ENCODE peak calls at places on chromosomes 16 and 17, in ten cellular contexts. J is tibial nerve, A is K562, O is upper lobe of left lung, V is ovary, F is suprapubic skin, C is A549, U is sigmoid colon, R is transverse colon, E is GM12878. B is an unnamed sample.

GRCh38 chr17:933168-934083 is 46.1 kb downstream of the NXN start:
- DNase-seq in J (no peak), A (peak), O (peak), V (peak), F (no peak), C (peak), U (no peak), R (no peak), E (no peak), B (peak)

GRCh38 chr17:27333410-27333980 is 39.6 kb downstream of the WSB1 start:
- DNase-seq in J (no peak), A (no peak), O (peak), V (peak), F (peak), C (no peak), U (no peak), R (no peak), E (no peak), B (no peak)

GRCh38 chr17:83122834-83123233 is 43.4 kb downstream of the METRNL start:
- DNase-seq in J (no peak), A (no peak), O (peak), V (no peak), F (peak), C (no peak), U (peak), R (peak), E (no peak), B (no peak)

GRCh38 chr17:16820161-16820877 is 130.3 kb downstream of the CCDC144A start:
- DNase-seq in J (peak), A (no peak), O (no peak), V (no peak), F (no peak), C (no peak), U (no peak), R (peak), E (no peak), B (no peak)

GRCh38 chr17:48952904-48953303 is 8.3 kb upstream of the SNF8 start:
- DNase-seq in J (no peak), A (no peak), O (no peak), V (no peak), F (no peak), C (no peak), U (no peak), R (no peak), E (peak), B (no peak)

GRCh38 chr16:9256196-9256595 is 164.8 kb downstream of the HAPSTR1 start:
- DNase-seq in J (no peak), A (peak), O (peak), V (no peak), F (no peak), C (peak), U (no peak), R (peak), E (no peak), B (peak)

GRCh38 chr16:85716016-85716679 is 27.4 kb upstream of the GINS2 start:
- DNase-seq in J (no peak), A (no peak), O (no peak), V (no peak), F (no peak), C (no peak), U (no peak), R (no peak), E (no peak), B (no peak)

GRCh38 chr16:14366447-14366846 is 263.6 kb downstream of the PARN start:
- DNase-seq in J (no peak), A (no peak), O (no peak), V (no peak), F (no peak), C (no peak), U (no peak), R (no peak), E (no peak), B (no peak)

GRCh38 chr16:52741386-52741785 is 194.4 kb upstream of the TOX3 start:
- DNase-seq in J (no peak), A (no peak), O (no peak), V (no peak), F (no peak), C (no peak), U (no peak), R (no peak), E (no peak), B (no peak)

GRCh38 chr16:3490911-3491629 is 4.2 kb downstream of the C16orf90 start:
- DNase-seq in J (no peak), A (peak), O (no peak), V (no peak), F (no peak), C (no peak), U (no peak), R (no peak), E (no peak), B (peak)

GRCh38 chr17:4045477-4045876 is 81.2 kb upstream of the ATP2A3 start:
- DNase-seq in J (no peak), A (no peak), O (no peak), V (no peak), F (no peak), C (no peak), U (no peak), R (no peak), E (no peak), B (no peak)

GRCh38 chr17:58565389-58566311 is 51.2 kb upstream of the MTMR4 start:
- DNase-seq in J (no peak), A (no peak), O (peak), V (no peak), F (no peak), C (no peak), U (no peak), R (no peak), E (no peak), B (no peak)

GRCh38 chr17:80270836-80271235 is 10.2 kb downstream of the RNF213 start:
- DNase-seq in J (no peak), A (peak), O (no peak), V (no peak), F (no peak), C (peak), U (no peak), R (no peak), E (no peak), B (no peak)

GRCh38 chr17:56172517-56172982 is 19.3 kb downstream of the ANKFN1 start:
- DNase-seq in J (no peak), A (no peak), O (peak), V (no peak), F (no peak), C (no peak), U (peak), R (no peak), E (no peak), B (no peak)

GRCh38 chr17:26809033-26809432 is 484.9 kb upstream of the WSB1 start:
- DNase-seq in J (no peak), A (no peak), O (no peak), V (no peak), F (no peak), C (no peak), U (no peak), R (no peak), E (peak), B (no peak)

GRCh38 chr16:59179446-59180082 is 445.4 kb upstream of the GOT2 start:
- DNase-seq in J (no peak), A (no peak), O (no peak), V (no peak), F (no peak), C (peak), U (no peak), R (no peak), E (no peak), B (no peak)

GRCh38 chr17:60167095-60167741 is 17.4 kb downstream of the CA4 start:
- DNase-seq in J (no peak), A (no peak), O (no peak), V (no peak), F (no peak), C (no peak), U (no peak), R (no peak), E (no peak), B (peak)

GRCh38 chr17:16443390-16444257 is 28.3 kb downstream of the TRPV2 start:
- DNase-seq in J (no peak), A (no peak), O (no peak), V (no peak), F (no peak), C (no peak), U (no peak), R (no peak), E (no peak), B (no peak)

GRCh38 chr17:49976828-49977202 is 7.8 kb downstream of the DLX4 start:
- DNase-seq in J (no peak), A (no peak), O (no peak), V (no peak), F (no peak), C (no peak), U (no peak), R (no peak), E (no peak), B (no peak)

GRCh38 chr17:38598995-38599394 is 6.8 kb downstream of the SRCIN1 start:
- DNase-seq in J (no peak), A (no peak), O (no peak), V (no peak), F (no peak), C (no peak), U (no peak), R (no peak), E (no peak), B (no peak)

GRCh38 chr16:5670198-5670597 is 572.6 kb upstream of the EEF2KMT start:
- DNase-seq in J (no peak), A (no peak), O (no peak), V (no peak), F (no peak), C (no peak), U (no peak), R (no peak), E (no peak), B (no peak)

GRCh38 chr16:88347656-88348376 is 34.9 kb upstream of the ZNF469 start:
- DNase-seq in J (no peak), A (no peak), O (no peak), V (no peak), F (no peak), C (no peak), U (peak), R (no peak), E (no peak), B (no peak)

GRCh38 chr17:63498621-63499195 is 21.8 kb downstream of the ACE start:
- DNase-seq in J (no peak), A (no peak), O (no peak), V (no peak), F (no peak), C (no peak), U (no peak), R (no peak), E (no peak), B (no peak)

GRCh38 chr17:43443381-43443780 is 40.4 kb upstream of the DHX8 start:
- DNase-seq in J (no peak), A (no peak), O (no peak), V (no peak), F (no peak), C (no peak), U (no peak), R (no peak), E (no peak), B (no peak)

GRCh38 chr17:60602385-60602742 is 2.4 kb downstream of the PPM1D start:
- DNase-seq in J (no peak), A (no peak), O (no peak), V (no peak), F (no peak), C (no peak), U (no peak), R (no peak), E (no peak), B (no peak)

GRCh38 chr16:50445603-50446250 is 76.9 kb upstream of the BRD7 start:
- DNase-seq in J (no peak), A (no peak), O (no peak), V (no peak), F (peak), C (no peak), U (no peak), R (no peak), E (no peak), B (no peak)

GRCh38 chr17:17812211-17813054 is 24.4 kb downstream of the SREBF1 start:
- DNase-seq in J (peak), A (peak), O (peak), V (peak), F (peak), C (peak), U (peak), R (peak), E (no peak), B (peak)

GRCh38 chr16:57299009-57299718 is 14.7 kb upstream of the PLLP start:
- DNase-seq in J (no peak), A (peak), O (peak), V (no peak), F (peak), C (peak), U (peak), R (peak), E (no peak), B (peak)

GRCh38 chr16:57821149-57821971 is 19.1 kb upstream of the KIFC3 start:
- DNase-seq in J (no peak), A (no peak), O (no peak), V (no peak), F (no peak), C (no peak), U (no peak), R (no peak), E (no peak), B (no peak)

GRCh38 chr16:57380671-57381462 is 8.6 kb downstream of the CX3CL1 start:
- DNase-seq in J (peak), A (no peak), O (no peak), V (no peak), F (no peak), C (no peak), U (no peak), R (no peak), E (no peak), B (no peak)

GRCh38 chr16:54284319-54284930 is 2.2 kb downstream of the IRX3 start:
- DNase-seq in J (no peak), A (no peak), O (no peak), V (no peak), F (peak), C (no peak), U (no peak), R (peak), E (no peak), B (peak)

GRCh38 chr16:12124742-12125141 is 148.2 kb downstream of the SNX29 start:
- DNase-seq in J (no peak), A (no peak), O (no peak), V (no peak), F (no peak), C (no peak), U (no peak), R (no peak), E (no peak), B (no peak)

GRCh38 chr17:35731239-35731931 is at the start of gene RASL10B:
- DNase-seq in J (peak), A (peak), O (peak), V (peak), F (no peak), C (no peak), U (peak), R (peak), E (no peak), B (peak)

GRCh38 chr16:23353440-23353839 is 51.3 kb downstream of the SCNN1B start:
- DNase-seq in J (no peak), A (no peak), O (no peak), V (no peak), F (no peak), C (no peak), U (peak), R (no peak), E (no peak), B (no peak)

GRCh38 chr17:75876938-75877751 is 1.2 kb downstream of the TRIM47 start:
- DNase-seq in J (peak), A (no peak), O (peak), V (peak), F (peak), C (peak), U (peak), R (peak), E (no peak), B (peak)

GRCh38 chr16:12416136-12416787 is 387.4 kb downstream of the CPPED1 start:
- DNase-seq in J (no peak), A (peak), O (peak), V (no peak), F (no peak), C (no peak), U (no peak), R (no peak), E (no peak), B (no peak)

DNA sequence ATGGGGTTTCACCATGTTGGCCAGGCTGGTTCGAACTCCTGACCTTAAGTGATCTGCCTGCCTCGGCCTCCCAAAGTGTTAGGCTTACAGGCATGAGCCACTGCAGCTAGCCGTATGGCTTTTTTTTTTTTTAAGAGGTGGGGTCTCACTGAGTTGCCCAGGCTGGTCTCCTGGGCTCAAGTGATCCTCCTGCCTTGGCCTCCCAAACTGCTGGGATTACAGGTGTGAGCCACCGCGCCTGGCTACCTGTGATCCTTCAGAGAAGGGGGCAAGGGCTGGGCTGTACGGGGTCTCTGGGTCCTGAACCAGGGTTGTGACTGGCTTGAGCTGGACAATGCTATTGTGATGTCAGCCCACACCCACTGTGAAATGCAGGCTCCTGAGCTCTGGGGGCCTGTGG is at the start of gene RNF151:
- DNase-seq in J (no peak), A (no peak), O (no peak), V (no peak), F (no peak), C (no peak), U (no peak), R (no peak), E (no peak), B (no peak)
- TF ChIP-seq EP300 in J (no peak), A (no peak), O (no peak), V (no peak), F (no peak), C (no peak), U (no peak), R (no peak), E (no peak), B (no peak)

GRCh38 chr17:7478276-7479138 is 924 bp downstream of the ZBTB4 start:
- DNase-seq in J (peak), A (peak), O (peak), V (peak), F (no peak), C (peak), U (peak), R (peak), E (no peak), B (peak)
- TF ChIP-seq EP300 in J (no peak), A (no peak), O (no peak), V (no peak), F (no peak), C (no peak), U (no peak), R (no peak), E (no peak), B (no peak)

DNA sequence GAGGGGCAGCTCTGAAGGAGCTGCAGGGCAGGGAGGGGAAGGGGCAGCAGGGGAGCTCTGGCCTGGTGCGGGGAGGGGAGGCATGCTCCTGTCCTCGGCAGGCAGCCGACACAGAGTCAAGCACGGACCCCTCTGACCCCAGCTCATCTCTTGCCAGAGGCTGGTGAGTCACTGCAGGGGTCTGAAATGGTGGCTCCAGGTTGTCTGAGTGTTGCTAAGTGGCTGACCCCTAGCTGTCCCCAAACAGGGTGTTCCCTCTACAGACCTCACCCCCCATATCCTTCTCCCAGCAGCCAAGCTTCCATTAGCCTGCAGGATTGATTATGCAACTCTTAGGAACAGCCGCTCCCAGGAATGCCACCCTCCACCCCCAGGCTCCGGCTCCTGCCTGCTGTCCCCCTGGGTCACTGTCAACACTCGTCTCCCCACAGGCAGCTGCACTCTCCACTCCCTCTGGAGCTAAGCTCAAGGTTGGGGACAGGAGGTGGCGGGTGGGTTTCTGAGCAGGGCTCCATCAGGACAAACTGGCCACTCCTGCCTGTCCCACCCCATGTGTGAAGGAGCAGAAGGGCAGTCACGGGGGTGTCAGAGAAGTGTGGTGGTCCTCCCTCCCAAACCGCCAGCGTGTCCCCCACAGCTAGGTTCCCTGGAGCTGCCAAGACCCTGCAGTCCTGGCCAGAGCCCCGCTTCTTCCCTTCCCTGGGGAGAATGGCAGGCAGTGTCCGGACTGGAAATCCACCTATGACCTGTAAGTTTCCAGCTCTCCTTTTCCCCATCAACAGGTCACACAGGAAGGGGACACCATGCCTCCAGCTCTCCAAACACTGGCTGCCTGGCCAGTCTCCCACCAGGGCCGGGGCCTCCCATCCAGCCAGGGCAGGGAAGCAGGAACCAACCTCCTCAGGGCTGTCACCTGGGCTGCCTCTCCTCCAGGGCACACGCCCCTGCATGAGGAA is 1.0 kb downstream of the MYLK3 start:
- DNase-seq in J (no peak), A (no peak), O (no peak), V (no peak), F (peak), C (no peak), U (no peak), R (no peak), E (no peak), B (no peak)
- TF ChIP-seq EP300 in J (no peak), A (no peak), O (no peak), V (no peak), F (no peak), C (no peak), U (no peak), R (no peak), E (no peak), B (no peak)

GRCh38 chr17:7405413-7405881 is 1.6 kb upstream of the TMEM256 start:
- DNase-seq in J (peak), A (peak), O (no peak), V (peak), F (no peak), C (no peak), U (no peak), R (no peak), E (no peak), B (no peak)
- TF ChIP-seq EP300 in J (no peak), A (no peak), O (no peak), V (no peak), F (no peak), C (no peak), U (no peak), R (no peak), E (no peak), B (no peak)

GRCh38 chr16:89377446-89377838 is 112.9 kb downstream of the ANKRD11 start:
- DNase-seq in J (no peak), A (no peak), O (no peak), V (no peak), F (no peak), C (no peak), U (no peak), R (no peak), E (no peak), B (no peak)

GRCh38 chr16:89381788-89382187 is 108.6 kb downstream of the ANKRD11 start:
- DNase-seq in J (no peak), A (no peak), O (no peak), V (no peak), F (no peak), C (no peak), U (no peak), R (no peak), E (no peak), B (no peak)

GRCh38 chr16:89380681-89381080 is 109.7 kb downstream of the ANKRD11 start:
- DNase-seq in J (no peak), A (no peak), O (no peak), V (no peak), F (no peak), C (no peak), U (no peak), R (no peak), E (no peak), B (no peak)

GRCh38 chr16:89376812-89377445 is 113.4 kb downstream of the ANKRD11 start:
- DNase-seq in J (no peak), A (no peak), O (no peak), V (no peak), F (no peak), C (no peak), U (no peak), R (no peak), E (no peak), B (no peak)

GRCh38 chr16:89378947-89379771 is 111.2 kb downstream of the ANKRD11 start:
- DNase-seq in J (no peak), A (no peak), O (no peak), V (no peak), F (no peak), C (no peak), U (peak), R (no peak), E (no peak), B (no peak)
- TF ChIP-seq EP300 in J (no peak), A (no peak), O (no peak), V (no peak), F (no peak), C (no peak), U (no peak), R (no peak), E (no peak), B (no peak)